ENCODE peak calls at places on chromosomes 2 and 18, in four cellular contexts. Z is IMR-90, N is K562, C is endothelial cell of umbilical vein. S is an unnamed sample. For H3K9me1 and H3K9me3, the result is how much of the 10 kb centered on the place peaks cover.

GRCh38 chr2:85920810-85921545 is 32.2 kb upstream of the ST3GAL5 start:
- DNase-seq in Z (peak), N (no peak), C (peak), S (no peak)

GRCh38 chr2:28751956-28752607 is 452 bp downstream of the PPP1CB start:
- DNase-seq in Z (no peak), N (peak), C (no peak), S (no peak)

GRCh38 chr18:69000366-69000765 is 202.5 kb downstream of the CCDC102B start:
- DNase-seq in Z (peak), N (no peak), C (no peak), S (no peak)

GRCh38 chr2:96249654-96250053 is 16.1 kb downstream of the TMEM127 start:
- DNase-seq in Z (peak), N (no peak), C (no peak), S (no peak)

GRCh38 chr2:2707111-2708035 is 376.3 kb upstream of the MYT1L start:
- DNase-seq in Z (no peak), N (no peak), C (no peak), S (no peak)

GRCh38 chr2:1856481-1856880 is 112.2 kb upstream of the PXDN start:
- DNase-seq in Z (no peak), N (no peak), C (no peak), S (no peak)

GRCh38 chr18:63676526-63676925 is 14.8 kb upstream of the SERPINB3 start:
- DNase-seq in Z (no peak), N (no peak), C (no peak), S (no peak)

GRCh38 chr2:12347049-12347448 is 369.7 kb upstream of the TRIB2 start:
- DNase-seq in Z (peak), N (no peak), C (no peak), S (peak)

GRCh38 chr2:124027182-124027581 is 2.1 kb downstream of the CNTNAP5 start:
- DNase-seq in Z (peak), N (peak), C (peak), S (no peak)

GRCh38 chr2:192876698-192877097 is 682.0 kb upstream of the TMEFF2 start:
- DNase-seq in Z (no peak), N (no peak), C (no peak), S (no peak)

GRCh38 chr2:205989291-205990071 is 96.5 kb downstream of the INO80D start:
- DNase-seq in Z (no peak), N (no peak), C (no peak), S (no peak)

GRCh38 chr2:162091325-162092007 is 17.5 kb upstream of the DPP4 start:
- DNase-seq in Z (peak), N (no peak), C (peak), S (peak)

GRCh38 chr2:135825131-135825854 is 11.7 kb downstream of the LCT start:
- DNase-seq in Z (no peak), N (no peak), C (no peak), S (no peak)

GRCh38 chr2:199431748-199432213 is 26.0 kb downstream of the SATB2 start:
- DNase-seq in Z (peak), N (no peak), C (peak), S (no peak)

GRCh38 chr2:43402002-43402401 is 175.6 kb upstream of the ZFP36L2 start:
- DNase-seq in Z (no peak), N (no peak), C (no peak), S (no peak)
- H3K27ac ChIP-seq in Z (no peak), N (no peak), C (no peak), S (no peak)

DNA sequence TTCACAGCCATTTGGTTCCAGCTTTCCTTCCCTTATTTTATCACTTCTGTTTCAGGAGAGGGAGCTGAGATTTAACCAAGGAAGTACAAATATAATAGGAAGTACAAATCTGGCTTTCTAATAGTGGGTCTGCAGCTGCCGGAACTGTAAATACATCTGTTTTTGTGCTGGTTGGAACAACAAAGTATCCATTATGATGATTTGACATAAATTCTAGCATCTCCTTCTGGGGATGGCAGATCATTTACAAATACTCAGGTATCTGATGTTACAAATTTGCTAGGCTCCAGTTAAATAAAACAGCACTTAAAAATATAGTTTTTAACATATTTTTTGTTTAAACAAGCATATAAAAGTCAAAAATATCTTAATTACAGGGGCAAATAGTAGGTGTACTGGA is 131.3 kb upstream of the SMIM21 start:
- DNase-seq in Z (no peak), N (no peak), C (no peak), S (no peak)
- H3K9me1 ChIP-seq in Z (under half), N (under half), C (under half), S (under half)

GRCh38 chr2:230680463-230681195 is 32.0 kb upstream of the CAB39 start:
- DNase-seq in Z (peak), N (no peak), C (no peak), S (peak)
- H3K9me3 ChIP-seq in Z (under half), N (under half), C (under half), S (under half)

GRCh38 chr2:31386648-31387047 is 27.9 kb downstream of the XDH start:
- DNase-seq in Z (no peak), N (peak), C (no peak), S (no peak)

GRCh38 chr2:31386172-31386571 is 28.4 kb downstream of the XDH start:
- DNase-seq in Z (no peak), N (no peak), C (no peak), S (no peak)

GRCh38 chr2:31384351-31384750 is 30.2 kb downstream of the XDH start:
- DNase-seq in Z (peak), N (no peak), C (no peak), S (peak)

GRCh38 chr2:31383471-31384153 is 30.9 kb downstream of the XDH start:
- DNase-seq in Z (peak), N (no peak), C (no peak), S (no peak)

GRCh38 chr2:31384771-31385276 is 29.7 kb downstream of the XDH start:
- DNase-seq in Z (peak), N (no peak), C (no peak), S (peak)
- H3K27ac ChIP-seq in Z (peak), N (no peak), C (no peak), S (peak)

S was measured in keratinocyte.